ENCODE peak calls at places on chromosomes 2 and 18, in eight cellular contexts. H is GDM1, L is ELF-1, S is progenitor cell of endocrine pancreas, R is BE2C, K is sigmoid colon, Y is fibroblast of the aortic adventitia, F is bronchial epithelial cell. V is an unnamed sample.

GRCh38 chr2:147358375-147358774 is 486.5 kb upstream of the ACVR2A start:
- DNase-seq in R (no peak), H (no peak), K (no peak), F (no peak), Y (peak; percentile 21), L (no peak), S (no peak), V (no peak)

GRCh38 chr18:12766986-12767433 is 64.2 kb downstream of the PSMG2 start:
- DNase-seq in H (no peak), R (no peak), L (peak; percentile 87), S (peak; percentile 21), K (no peak), Y (no peak), F (no peak), V (no peak)

GRCh38 chr2:221948076-221948475 is 350.7 kb downstream of the PAX3 start:
- DNase-seq in F (no peak), K (no peak), S (no peak), L (no peak), R (no peak), H (no peak), Y (no peak), V (no peak)

GRCh38 chr2:40358783-40359182 is 93.1 kb downstream of the SLC8A1 start:
- DNase-seq in F (peak; percentile 21), H (no peak), L (no peak), S (no peak), R (no peak), K (no peak), Y (no peak), V (no peak)

GRCh38 chr2:56687169-56687568 is 503.4 kb downstream of the CCDC85A start:
- DNase-seq in H (no peak), S (no peak), K (no peak), F (no peak), L (no peak), Y (peak; percentile 11), R (no peak), V (no peak)

GRCh38 chr18:63178526-63178880 is 141.1 kb downstream of the BCL2 start:
- DNase-seq in L (peak; percentile 44), Y (no peak), F (no peak), K (peak; percentile 95), R (no peak), S (no peak), H (no peak), V (no peak)

GRCh38 chr18:35458271-35458670 is 39.5 kb downstream of the INO80C start:
- DNase-seq in K (no peak), R (no peak), F (no peak), L (no peak), S (no peak), Y (no peak), H (no peak), V (no peak)

GRCh38 chr18:3494569-3494968 is 44.6 kb downstream of the TGIF1 start:
- DNase-seq in Y (no peak), R (no peak), H (no peak), S (no peak), F (no peak), K (no peak), L (no peak), V (no peak)

GRCh38 chr2:127753374-127753773 is 52.1 kb downstream of the SFT2D3 start:
- DNase-seq in K (no peak), F (no peak), Y (no peak), R (no peak), L (no peak), S (no peak), H (no peak), V (no peak)

GRCh38 chr2:121648611-121649401 is 456 bp downstream of the CLASP1 start:
- DNase-seq in H (peak; percentile 28), S (peak; percentile 60), L (peak; percentile 70), F (peak; percentile 61), Y (peak; percentile 66), K (peak; percentile 84), R (peak; percentile 58), V (peak; percentile 55)

GRCh38 chr18:67710639-67711038 is 194.1 kb upstream of the DSEL start:
- DNase-seq in H (no peak), Y (no peak), R (no peak), L (peak; percentile 26), K (no peak), S (no peak), F (peak; percentile 31), V (peak; percentile 56)

GRCh38 chr2:149622343-149622742 is 34.8 kb upstream of the MMADHC start:
- DNase-seq in H (no peak), S (no peak), L (no peak), R (no peak), K (no peak), Y (no peak), F (no peak), V (no peak)

GRCh38 chr2:69773201-69773600 is 31.3 kb downstream of the ANXA4 start:
- DNase-seq in H (no peak), K (no peak), S (no peak), L (no peak), F (peak; percentile 74), R (no peak), Y (peak; percentile 65), V (no peak)

GRCh38 chr2:174776223-174776622 is 12.0 kb upstream of the CHRNA1 start:
- DNase-seq in Y (no peak), S (no peak), H (no peak), K (no peak), F (no peak), R (no peak), L (peak; percentile 56), V (no peak)

GRCh38 chr18:49628993-49629795 is 67.3 kb downstream of the LIPG start:
- DNase-seq in H (no peak), F (no peak), R (no peak), Y (peak; percentile 28), K (no peak), S (no peak), L (no peak), V (peak; percentile 90)

GRCh38 chr18:55658598-55658997 is 70.6 kb upstream of the TCF4 start:
- DNase-seq in L (no peak), H (no peak), Y (no peak), K (no peak), F (no peak), S (no peak), R (no peak), V (no peak)

GRCh38 chr2:48896870-48897269 is 141.3 kb upstream of the LHCGR start:
- DNase-seq in Y (no peak), H (no peak), L (no peak), K (no peak), S (no peak), F (no peak), R (no peak), V (no peak)

GRCh38 chr2:119198267-119198840 is 25.3 kb upstream of the STEAP3 start:
- DNase-seq in F (no peak), H (no peak), R (no peak), L (no peak), K (no peak), S (no peak), Y (peak; percentile 80), V (no peak)

GRCh38 chr2:286774-287392 is 1.0 kb downstream of the ALKAL2 start:
- DNase-seq in S (no peak), L (peak; percentile 28), Y (no peak), H (no peak), K (no peak), F (no peak), R (no peak), V (no peak)

GRCh38 chr2:42922790-42923631 is 130.6 kb upstream of the HAAO start:
- DNase-seq in Y (peak; percentile 99), R (no peak), L (peak; percentile 61), F (peak; percentile 78), S (no peak), K (peak; percentile 82), H (no peak), V (no peak)

GRCh38 chr2:23399674-23400261 is 14.8 kb downstream of the KLHL29 start:
- DNase-seq in K (no peak), Y (no peak), F (no peak), L (no peak), R (no peak), S (no peak), H (no peak), V (no peak)

GRCh38 chr2:40364143-40364903 is 87.6 kb downstream of the SLC8A1 start:
- DNase-seq in H (no peak), K (no peak), Y (peak; percentile 68), F (peak; percentile 59), S (no peak), R (no peak), L (no peak), V (no peak)

GRCh38 chr2:219002395-219003266 is 9.4 kb upstream of the CRYBA2 start:
- DNase-seq in L (peak; percentile 90), R (peak; percentile 95), H (no peak), K (no peak), Y (no peak), F (peak; percentile 48), S (peak; percentile 78), V (peak; percentile 94)

GRCh38 chr2:160363961-160364733 is 129.5 kb downstream of the RBMS1 start:
- DNase-seq in R (no peak), K (no peak), F (no peak), L (no peak), S (no peak), Y (peak; percentile 46), H (no peak), V (no peak)

GRCh38 chr2:26942543-26943295 is 27.7 kb upstream of the MAPRE3 start:
- DNase-seq in K (peak; percentile 82), F (peak; percentile 35), Y (peak; percentile 60), R (peak; percentile 75), L (peak; percentile 94), S (peak; percentile 62), H (peak; percentile 22), V (peak; percentile 65)

GRCh38 chr2:48131503-48132293 is 225.4 kb upstream of the FBXO11 start:
- DNase-seq in K (no peak), F (peak; percentile 59), R (no peak), Y (peak; percentile 38), L (no peak), H (no peak), S (no peak), V (no peak)

GRCh38 chr18:70366670-70367069 is 77.8 kb downstream of the SOCS6 start:
- DNase-seq in Y (peak; percentile 27), R (no peak), S (no peak), L (no peak), K (no peak), F (no peak), H (no peak), V (no peak)

GRCh38 chr18:25814841-25815458 is 275.5 kb downstream of the SS18 start:
- DNase-seq in K (no peak), H (no peak), R (no peak), F (no peak), Y (no peak), L (no peak), S (no peak), V (no peak)

GRCh38 chr18:26546875-26547301 is 1.5 kb downstream of the KCTD1 start:
- DNase-seq in H (no peak), L (no peak), Y (no peak), F (no peak), S (no peak), K (no peak), R (peak; percentile 12), V (no peak)

GRCh38 chr2:216214768-216215167 is 105.6 kb downstream of the XRCC5 start:
- DNase-seq in K (no peak), L (no peak), S (no peak), F (peak; percentile 67), R (no peak), Y (no peak), H (no peak), V (no peak)

GRCh38 chr2:383888-384287 is 96.0 kb upstream of the ALKAL2 start:
- DNase-seq in F (no peak), R (no peak), K (no peak), L (no peak), Y (no peak), S (no peak), H (no peak), V (no peak)

GRCh38 chr2:73291461-73292315 is 1.7 kb downstream of the EGR4 start:
- DNase-seq in Y (no peak), R (peak; percentile 42), H (no peak), S (no peak), F (no peak), K (no peak), L (peak; percentile 84), V (no peak)

GRCh38 chr18:3870914-3871313 is 420.9 kb downstream of the TGIF1 start:
- DNase-seq in Y (no peak), K (no peak), F (no peak), R (no peak), H (no peak), S (no peak), L (no peak), V (no peak)

GRCh38 chr2:184444217-184444616 is 154.1 kb upstream of the ZNF804A start:
- DNase-seq in F (no peak), K (no peak), S (no peak), Y (no peak), L (no peak), R (no peak), H (no peak), V (no peak)